ENCODE peak calls at places on chromosomes 12 and 14, in eight cellular contexts. One of them, this sample, is unnamed.

GRCh38 chr14:58488550-58488949 is 61.0 kb downstream of the KIAA0586 start:
- DNase-seq in stimulated activated CD4-positive, alpha-beta T cell treated with anti-CD3 and anti-CD28 coated beads, Interleukin-15, amount 100 ng/mL, for 1 hour: no peak
- DNase-seq in HFFc6: no peak
- DNase-seq in AG04449: no peak
- DNase-seq in foreskin fibroblast: peak
- DNase-seq in NCI-H748 treated with DMSO at 0.1 percent for 48 hours: no peak
- DNase-seq in tibial artery: no peak
- DNase-seq in NCI-H1694: no peak
- DNase-seq in this sample: peak

GRCh38 chr12:90428881-90429280 is 526.1 kb downstream of the CCER1 start:
- DNase-seq in stimulated activated CD4-positive, alpha-beta T cell treated with anti-CD3 and anti-CD28 coated beads, Interleukin-15, amount 100 ng/mL, for 1 hour: no peak
- DNase-seq in HFFc6: no peak
- DNase-seq in AG04449: no peak
- DNase-seq in foreskin fibroblast: no peak
- DNase-seq in NCI-H748 treated with DMSO at 0.1 percent for 48 hours: no peak
- DNase-seq in tibial artery: no peak
- DNase-seq in NCI-H1694: no peak
- DNase-seq in this sample: no peak

GRCh38 chr14:102630405-102630804 is 38.0 kb downstream of the RCOR1 start:
- DNase-seq in stimulated activated CD4-positive, alpha-beta T cell treated with anti-CD3 and anti-CD28 coated beads, Interleukin-15, amount 100 ng/mL, for 1 hour: no peak
- DNase-seq in HFFc6: no peak
- DNase-seq in AG04449: no peak
- DNase-seq in foreskin fibroblast: no peak
- DNase-seq in NCI-H748 treated with DMSO at 0.1 percent for 48 hours: no peak
- DNase-seq in tibial artery: no peak
- DNase-seq in NCI-H1694: no peak
- DNase-seq in this sample: no peak

GRCh38 chr14:92039073-92039719 is 663 bp downstream of the TRIP11 start:
- DNase-seq in stimulated activated CD4-positive, alpha-beta T cell treated with anti-CD3 and anti-CD28 coated beads, Interleukin-15, amount 100 ng/mL, for 1 hour: no peak
- DNase-seq in HFFc6: peak
- DNase-seq in AG04449: no peak
- DNase-seq in foreskin fibroblast: peak
- DNase-seq in NCI-H748 treated with DMSO at 0.1 percent for 48 hours: peak
- DNase-seq in tibial artery: no peak
- DNase-seq in NCI-H1694: peak
- DNase-seq in this sample: peak

GRCh38 chr14:59116984-59117415 is 71.5 kb upstream of the DAAM1 start:
- DNase-seq in stimulated activated CD4-positive, alpha-beta T cell treated with anti-CD3 and anti-CD28 coated beads, Interleukin-15, amount 100 ng/mL, for 1 hour: no peak
- DNase-seq in HFFc6: peak
- DNase-seq in AG04449: no peak
- DNase-seq in foreskin fibroblast: peak
- DNase-seq in NCI-H748 treated with DMSO at 0.1 percent for 48 hours: peak
- DNase-seq in tibial artery: no peak
- DNase-seq in NCI-H1694: no peak
- DNase-seq in this sample: no peak

GRCh38 chr12:70540996-70541395 is 96.2 kb downstream of the PTPRB start:
- DNase-seq in stimulated activated CD4-positive, alpha-beta T cell treated with anti-CD3 and anti-CD28 coated beads, Interleukin-15, amount 100 ng/mL, for 1 hour: no peak
- DNase-seq in HFFc6: no peak
- DNase-seq in AG04449: no peak
- DNase-seq in foreskin fibroblast: no peak
- DNase-seq in NCI-H748 treated with DMSO at 0.1 percent for 48 hours: no peak
- DNase-seq in tibial artery: no peak
- DNase-seq in NCI-H1694: no peak
- DNase-seq in this sample: no peak

GRCh38 chr14:49950275-49951250 is 57.7 kb downstream of the ARF6 start:
- DNase-seq in stimulated activated CD4-positive, alpha-beta T cell treated with anti-CD3 and anti-CD28 coated beads, Interleukin-15, amount 100 ng/mL, for 1 hour: no peak
- DNase-seq in HFFc6: no peak
- DNase-seq in AG04449: no peak
- DNase-seq in foreskin fibroblast: no peak
- DNase-seq in NCI-H748 treated with DMSO at 0.1 percent for 48 hours: peak
- DNase-seq in tibial artery: no peak
- DNase-seq in NCI-H1694: no peak
- DNase-seq in this sample: no peak

GRCh38 chr12:6267007-6267721 is 43.3 kb upstream of the PLEKHG6 start:
- DNase-seq in stimulated activated CD4-positive, alpha-beta T cell treated with anti-CD3 and anti-CD28 coated beads, Interleukin-15, amount 100 ng/mL, for 1 hour: peak
- DNase-seq in HFFc6: no peak
- DNase-seq in AG04449: no peak
- DNase-seq in foreskin fibroblast: peak
- DNase-seq in NCI-H748 treated with DMSO at 0.1 percent for 48 hours: no peak
- DNase-seq in tibial artery: no peak
- DNase-seq in NCI-H1694: no peak
- DNase-seq in this sample: peak

GRCh38 chr14:61229475-61229888 is 51.7 kb downstream of the TMEM30B start:
- DNase-seq in stimulated activated CD4-positive, alpha-beta T cell treated with anti-CD3 and anti-CD28 coated beads, Interleukin-15, amount 100 ng/mL, for 1 hour: no peak
- DNase-seq in HFFc6: no peak
- DNase-seq in AG04449: no peak
- DNase-seq in foreskin fibroblast: no peak
- DNase-seq in NCI-H748 treated with DMSO at 0.1 percent for 48 hours: peak
- DNase-seq in tibial artery: no peak
- DNase-seq in NCI-H1694: no peak
- DNase-seq in this sample: no peak

GRCh38 chr12:107549786-107550480 is 135.7 kb upstream of the PWP1 start:
- DNase-seq in stimulated activated CD4-positive, alpha-beta T cell treated with anti-CD3 and anti-CD28 coated beads, Interleukin-15, amount 100 ng/mL, for 1 hour: no peak
- DNase-seq in HFFc6: no peak
- DNase-seq in AG04449: no peak
- DNase-seq in foreskin fibroblast: no peak
- DNase-seq in NCI-H748 treated with DMSO at 0.1 percent for 48 hours: no peak
- DNase-seq in tibial artery: no peak
- DNase-seq in NCI-H1694: no peak
- DNase-seq in this sample: no peak

GRCh38 chr12:128265566-128265965 is 1.4 kb upstream of the TMEM132C start:
- DNase-seq in stimulated activated CD4-positive, alpha-beta T cell treated with anti-CD3 and anti-CD28 coated beads, Interleukin-15, amount 100 ng/mL, for 1 hour: no peak
- DNase-seq in HFFc6: no peak
- DNase-seq in AG04449: no peak
- DNase-seq in foreskin fibroblast: no peak
- DNase-seq in NCI-H748 treated with DMSO at 0.1 percent for 48 hours: no peak
- DNase-seq in tibial artery: no peak
- DNase-seq in NCI-H1694: no peak
- DNase-seq in this sample: no peak

GRCh38 chr14:83316356-83316755 is 1782.7 kb upstream of the SEL1L start:
- DNase-seq in stimulated activated CD4-positive, alpha-beta T cell treated with anti-CD3 and anti-CD28 coated beads, Interleukin-15, amount 100 ng/mL, for 1 hour: no peak
- DNase-seq in HFFc6: no peak
- DNase-seq in AG04449: no peak
- DNase-seq in foreskin fibroblast: no peak
- DNase-seq in NCI-H748 treated with DMSO at 0.1 percent for 48 hours: no peak
- DNase-seq in tibial artery: no peak
- DNase-seq in NCI-H1694: no peak
- DNase-seq in this sample: no peak

GRCh38 chr12:84056-84455 is 17.5 kb downstream of the IQSEC3 start:
- DNase-seq in stimulated activated CD4-positive, alpha-beta T cell treated with anti-CD3 and anti-CD28 coated beads, Interleukin-15, amount 100 ng/mL, for 1 hour: no peak
- DNase-seq in HFFc6: no peak
- DNase-seq in AG04449: no peak
- DNase-seq in foreskin fibroblast: no peak
- DNase-seq in NCI-H748 treated with DMSO at 0.1 percent for 48 hours: no peak
- DNase-seq in tibial artery: no peak
- DNase-seq in NCI-H1694: peak
- DNase-seq in this sample: no peak

GRCh38 chr12:8819676-8819980 is 2.8 kb upstream of the A2ML1 start:
- DNase-seq in stimulated activated CD4-positive, alpha-beta T cell treated with anti-CD3 and anti-CD28 coated beads, Interleukin-15, amount 100 ng/mL, for 1 hour: no peak
- DNase-seq in HFFc6: no peak
- DNase-seq in AG04449: no peak
- DNase-seq in foreskin fibroblast: no peak
- DNase-seq in NCI-H748 treated with DMSO at 0.1 percent for 48 hours: no peak
- DNase-seq in tibial artery: no peak
- DNase-seq in NCI-H1694: no peak
- DNase-seq in this sample: no peak

GRCh38 chr12:53115891-53116675 is 12.8 kb downstream of the SOAT2 start:
- DNase-seq in stimulated activated CD4-positive, alpha-beta T cell treated with anti-CD3 and anti-CD28 coated beads, Interleukin-15, amount 100 ng/mL, for 1 hour: no peak
- DNase-seq in HFFc6: no peak
- DNase-seq in AG04449: no peak
- DNase-seq in foreskin fibroblast: no peak
- DNase-seq in NCI-H748 treated with DMSO at 0.1 percent for 48 hours: no peak
- DNase-seq in tibial artery: no peak
- DNase-seq in NCI-H1694: peak
- DNase-seq in this sample: no peak

GRCh38 chr12:12786716-12787601 is 1.5 kb downstream of the APOLD1 start:
- DNase-seq in stimulated activated CD4-positive, alpha-beta T cell treated with anti-CD3 and anti-CD28 coated beads, Interleukin-15, amount 100 ng/mL, for 1 hour: peak
- DNase-seq in HFFc6: peak
- DNase-seq in AG04449: no peak
- DNase-seq in foreskin fibroblast: peak
- DNase-seq in NCI-H748 treated with DMSO at 0.1 percent for 48 hours: peak
- DNase-seq in tibial artery: peak
- DNase-seq in NCI-H1694: peak
- DNase-seq in this sample: peak

GRCh38 chr12:32069071-32069470 is 37.6 kb upstream of the BICD1 start:
- DNase-seq in stimulated activated CD4-positive, alpha-beta T cell treated with anti-CD3 and anti-CD28 coated beads, Interleukin-15, amount 100 ng/mL, for 1 hour: no peak
- DNase-seq in HFFc6: no peak
- DNase-seq in AG04449: no peak
- DNase-seq in foreskin fibroblast: no peak
- DNase-seq in NCI-H748 treated with DMSO at 0.1 percent for 48 hours: no peak
- DNase-seq in tibial artery: no peak
- DNase-seq in NCI-H1694: no peak
- DNase-seq in this sample: no peak

GRCh38 chr12:14367097-14367661 is 1.7 kb downstream of the ATF7IP start:
- DNase-seq in stimulated activated CD4-positive, alpha-beta T cell treated with anti-CD3 and anti-CD28 coated beads, Interleukin-15, amount 100 ng/mL, for 1 hour: no peak
- DNase-seq in HFFc6: peak
- DNase-seq in AG04449: no peak
- DNase-seq in foreskin fibroblast: no peak
- DNase-seq in NCI-H748 treated with DMSO at 0.1 percent for 48 hours: peak
- DNase-seq in tibial artery: no peak
- DNase-seq in NCI-H1694: no peak
- DNase-seq in this sample: no peak

GRCh38 chr14:94863366-94863765 is 93.5 kb upstream of the GSC start:
- DNase-seq in stimulated activated CD4-positive, alpha-beta T cell treated with anti-CD3 and anti-CD28 coated beads, Interleukin-15, amount 100 ng/mL, for 1 hour: no peak
- DNase-seq in HFFc6: no peak
- DNase-seq in AG04449: no peak
- DNase-seq in foreskin fibroblast: no peak
- DNase-seq in NCI-H748 treated with DMSO at 0.1 percent for 48 hours: no peak
- DNase-seq in tibial artery: no peak
- DNase-seq in NCI-H1694: no peak
- DNase-seq in this sample: no peak

GRCh38 chr14:74207943-74208342 is 31.3 kb upstream of the VSX2 start:
- DNase-seq in stimulated activated CD4-positive, alpha-beta T cell treated with anti-CD3 and anti-CD28 coated beads, Interleukin-15, amount 100 ng/mL, for 1 hour: no peak
- DNase-seq in HFFc6: no peak
- DNase-seq in AG04449: no peak
- DNase-seq in foreskin fibroblast: no peak
- DNase-seq in NCI-H748 treated with DMSO at 0.1 percent for 48 hours: no peak
- DNase-seq in tibial artery: no peak
- DNase-seq in NCI-H1694: peak
- DNase-seq in this sample: no peak

GRCh38 chr12:18752280-18752920 is 14.5 kb downstream of the CAPZA3 start:
- DNase-seq in stimulated activated CD4-positive, alpha-beta T cell treated with anti-CD3 and anti-CD28 coated beads, Interleukin-15, amount 100 ng/mL, for 1 hour: no peak
- DNase-seq in HFFc6: peak
- DNase-seq in AG04449: peak
- DNase-seq in foreskin fibroblast: peak
- DNase-seq in NCI-H748 treated with DMSO at 0.1 percent for 48 hours: no peak
- DNase-seq in tibial artery: no peak
- DNase-seq in NCI-H1694: no peak
- DNase-seq in this sample: peak

GRCh38 chr12:46442723-46443122 is 70.2 kb upstream of the SLC38A2 start:
- DNase-seq in stimulated activated CD4-positive, alpha-beta T cell treated with anti-CD3 and anti-CD28 coated beads, Interleukin-15, amount 100 ng/mL, for 1 hour: no peak
- DNase-seq in HFFc6: peak
- DNase-seq in AG04449: no peak
- DNase-seq in foreskin fibroblast: no peak
- DNase-seq in NCI-H748 treated with DMSO at 0.1 percent for 48 hours: no peak
- DNase-seq in tibial artery: no peak
- DNase-seq in NCI-H1694: no peak
- DNase-seq in this sample: no peak

GRCh38 chr14:88798161-88798560 is 5.4 kb upstream of the EML5 start:
- DNase-seq in stimulated activated CD4-positive, alpha-beta T cell treated with anti-CD3 and anti-CD28 coated beads, Interleukin-15, amount 100 ng/mL, for 1 hour: no peak
- DNase-seq in HFFc6: no peak
- DNase-seq in AG04449: no peak
- DNase-seq in foreskin fibroblast: no peak
- DNase-seq in NCI-H748 treated with DMSO at 0.1 percent for 48 hours: peak
- DNase-seq in tibial artery: no peak
- DNase-seq in NCI-H1694: peak
- DNase-seq in this sample: no peak

GRCh38 chr14:44444454-44444853 is 62.6 kb downstream of the FSCB start:
- DNase-seq in stimulated activated CD4-positive, alpha-beta T cell treated with anti-CD3 and anti-CD28 coated beads, Interleukin-15, amount 100 ng/mL, for 1 hour: no peak
- DNase-seq in HFFc6: no peak
- DNase-seq in AG04449: no peak
- DNase-seq in foreskin fibroblast: no peak
- DNase-seq in NCI-H748 treated with DMSO at 0.1 percent for 48 hours: no peak
- DNase-seq in tibial artery: no peak
- DNase-seq in NCI-H1694: no peak
- DNase-seq in this sample: no peak

GRCh38 chr12:62166525-62166924 is 93.7 kb upstream of the USP15 start:
- DNase-seq in stimulated activated CD4-positive, alpha-beta T cell treated with anti-CD3 and anti-CD28 coated beads, Interleukin-15, amount 100 ng/mL, for 1 hour: no peak
- DNase-seq in HFFc6: peak
- DNase-seq in AG04449: peak
- DNase-seq in foreskin fibroblast: peak
- DNase-seq in NCI-H748 treated with DMSO at 0.1 percent for 48 hours: no peak
- DNase-seq in tibial artery: no peak
- DNase-seq in NCI-H1694: no peak
- DNase-seq in this sample: no peak

GRCh38 chr12:66603458-66603857 is 75.4 kb downstream of the GRIP1 start:
- DNase-seq in stimulated activated CD4-positive, alpha-beta T cell treated with anti-CD3 and anti-CD28 coated beads, Interleukin-15, amount 100 ng/mL, for 1 hour: no peak
- DNase-seq in HFFc6: no peak
- DNase-seq in AG04449: no peak
- DNase-seq in foreskin fibroblast: no peak
- DNase-seq in NCI-H748 treated with DMSO at 0.1 percent for 48 hours: peak
- DNase-seq in tibial artery: no peak
- DNase-seq in NCI-H1694: no peak
- DNase-seq in this sample: no peak

GRCh38 chr12:43147893-43148292 is 404.1 kb downstream of the ADAMTS20 start:
- DNase-seq in stimulated activated CD4-positive, alpha-beta T cell treated with anti-CD3 and anti-CD28 coated beads, Interleukin-15, amount 100 ng/mL, for 1 hour: no peak
- DNase-seq in HFFc6: no peak
- DNase-seq in AG04449: no peak
- DNase-seq in foreskin fibroblast: peak
- DNase-seq in NCI-H748 treated with DMSO at 0.1 percent for 48 hours: no peak
- DNase-seq in tibial artery: no peak
- DNase-seq in NCI-H1694: no peak
- DNase-seq in this sample: no peak

GRCh38 chr12:130124106-130124505 is 38.2 kb upstream of the FZD10 start:
- DNase-seq in stimulated activated CD4-positive, alpha-beta T cell treated with anti-CD3 and anti-CD28 coated beads, Interleukin-15, amount 100 ng/mL, for 1 hour: no peak
- DNase-seq in HFFc6: no peak
- DNase-seq in AG04449: no peak
- DNase-seq in foreskin fibroblast: no peak
- DNase-seq in NCI-H748 treated with DMSO at 0.1 percent for 48 hours: no peak
- DNase-seq in tibial artery: peak
- DNase-seq in NCI-H1694: no peak
- DNase-seq in this sample: no peak

GRCh38 chr12:4562034-4562657 is at the start of gene DYRK4:
- DNase-seq in stimulated activated CD4-positive, alpha-beta T cell treated with anti-CD3 and anti-CD28 coated beads, Interleukin-15, amount 100 ng/mL, for 1 hour: no peak
- DNase-seq in HFFc6: peak
- DNase-seq in AG04449: no peak
- DNase-seq in foreskin fibroblast: peak
- DNase-seq in NCI-H748 treated with DMSO at 0.1 percent for 48 hours: peak
- DNase-seq in tibial artery: peak
- DNase-seq in NCI-H1694: no peak
- DNase-seq in this sample: no peak

GRCh38 chr12:40752011-40752410 is 59.8 kb downstream of the CNTN1 start:
- DNase-seq in stimulated activated CD4-positive, alpha-beta T cell treated with anti-CD3 and anti-CD28 coated beads, Interleukin-15, amount 100 ng/mL, for 1 hour: no peak
- DNase-seq in HFFc6: no peak
- DNase-seq in AG04449: no peak
- DNase-seq in foreskin fibroblast: no peak
- DNase-seq in NCI-H748 treated with DMSO at 0.1 percent for 48 hours: no peak
- DNase-seq in tibial artery: no peak
- DNase-seq in NCI-H1694: no peak
- DNase-seq in this sample: no peak

GRCh38 chr14:92951912-92952471 is 29.0 kb downstream of the CHGA start:
- DNase-seq in stimulated activated CD4-positive, alpha-beta T cell treated with anti-CD3 and anti-CD28 coated beads, Interleukin-15, amount 100 ng/mL, for 1 hour: peak
- DNase-seq in HFFc6: peak
- DNase-seq in AG04449: no peak
- DNase-seq in foreskin fibroblast: peak
- DNase-seq in NCI-H748 treated with DMSO at 0.1 percent for 48 hours: peak
- DNase-seq in tibial artery: peak
- DNase-seq in NCI-H1694: peak
- DNase-seq in this sample: no peak

GRCh38 chr12:132496270-132496669 is 6.3 kb downstream of the FBRSL1 start:
- DNase-seq in stimulated activated CD4-positive, alpha-beta T cell treated with anti-CD3 and anti-CD28 coated beads, Interleukin-15, amount 100 ng/mL, for 1 hour: no peak
- DNase-seq in HFFc6: no peak
- DNase-seq in AG04449: no peak
- DNase-seq in foreskin fibroblast: no peak
- DNase-seq in NCI-H748 treated with DMSO at 0.1 percent for 48 hours: no peak
- DNase-seq in tibial artery: no peak
- DNase-seq in NCI-H1694: no peak
- DNase-seq in this sample: no peak

GRCh38 chr12:52210186-52210924 is 18.5 kb upstream of the KRT80 start:
- DNase-seq in stimulated activated CD4-positive, alpha-beta T cell treated with anti-CD3 and anti-CD28 coated beads, Interleukin-15, amount 100 ng/mL, for 1 hour: no peak
- DNase-seq in HFFc6: peak
- DNase-seq in AG04449: no peak
- DNase-seq in foreskin fibroblast: peak
- DNase-seq in NCI-H748 treated with DMSO at 0.1 percent for 48 hours: no peak
- DNase-seq in tibial artery: peak
- DNase-seq in NCI-H1694: no peak
- DNase-seq in this sample: no peak

GRCh38 chr14:77268989-77269595 is 1.9 kb downstream of the NGB start:
- DNase-seq in stimulated activated CD4-positive, alpha-beta T cell treated with anti-CD3 and anti-CD28 coated beads, Interleukin-15, amount 100 ng/mL, for 1 hour: no peak
- DNase-seq in HFFc6: no peak
- DNase-seq in AG04449: no peak
- DNase-seq in foreskin fibroblast: no peak
- DNase-seq in NCI-H748 treated with DMSO at 0.1 percent for 48 hours: no peak
- DNase-seq in tibial artery: no peak
- DNase-seq in NCI-H1694: peak
- DNase-seq in this sample: no peak